ENCODE peak calls at places on chromosome 5, in four cellular contexts. O is tibial nerve, V is SJCRH30, K is mucosa of descending colon. C is an unnamed sample.

GRCh38 chr5:122699226-122699625 is 75.7 kb upstream of the SNX2 start:
- DNase-seq in V (no peak), O (no peak), K (no peak), C (no peak)

GRCh38 chr5:125412561-125413535 is 666.4 kb upstream of the ZNF608 start:
- DNase-seq in V (peak; percentile 89), O (peak; percentile 15), K (peak; percentile 76), C (peak; percentile 94)

GRCh38 chr5:92644271-92644886 is 936.6 kb downstream of the NR2F1-AS1 start:
- DNase-seq in K (no peak), V (peak; percentile 10), O (no peak), C (no peak)

GRCh38 chr5:18270635-18271338 is 636.5 kb downstream of the TAF11L14 start:
- DNase-seq in K (no peak), O (no peak), V (peak; percentile 11), C (no peak)

GRCh38 chr5:178327931-178328711 is 95.5 kb upstream of the PHYKPL start:
- DNase-seq in K (no peak), V (no peak), O (no peak), C (no peak)

GRCh38 chr5:153476767-153477166 is 13.7 kb upstream of the GRIA1 start:
- DNase-seq in O (no peak), K (no peak), V (no peak), C (no peak)

GRCh38 chr5:157245477-157245876 is 20.4 kb upstream of the CYFIP2 start:
- DNase-seq in O (no peak), K (no peak), V (no peak), C (no peak)

GRCh38 chr5:168916852-168917251 is 337.7 kb upstream of the PANK3 start:
- DNase-seq in O (no peak), V (no peak), K (no peak), C (no peak)

GRCh38 chr5:143698534-143698933 is 113.4 kb upstream of the HMHB1 start:
- DNase-seq in V (no peak), O (no peak), K (no peak), C (no peak)

GRCh38 chr5:180990086-180990888 is 1.6 kb downstream of the BTNL3 start:
- DNase-seq in O (no peak), K (no peak), V (no peak), C (no peak)

GRCh38 chr5:37840036-37840909 is at the start of gene GDNF:
- DNase-seq in O (no peak), K (peak; percentile 32), V (peak; percentile 90), C (peak; percentile 75)

GRCh38 chr5:115372121-115372520 is 75.7 kb upstream of the CCDC112 start:
- DNase-seq in K (no peak), O (no peak), V (no peak), C (no peak)

GRCh38 chr5:1011741-1012315 is 3.2 kb downstream of the NKD2 start:
- DNase-seq in V (no peak), K (no peak), O (no peak), C (peak; percentile 20)

GRCh38 chr5:128121679-128122078 is 38.1 kb downstream of the SLC12A2 start:
- DNase-seq in K (peak; percentile 79), O (no peak), V (no peak), C (no peak)

GRCh38 chr5:96809898-96810297 is 2.2 kb upstream of the ERAP1 start:
- DNase-seq in O (no peak), K (no peak), V (no peak), C (no peak)

GRCh38 chr5:65823174-65823573 is 101.2 kb downstream of the NLN start:
- DNase-seq in K (no peak), V (no peak), O (no peak), C (no peak)

GRCh38 chr5:77224672-77225355 is 14.3 kb downstream of the PDE8B start:
- DNase-seq in K (no peak), V (peak; percentile 23), O (no peak), C (no peak)

GRCh38 chr5:116438979-116439554 is 135.6 kb downstream of the SEMA6A start:
- DNase-seq in O (no peak), K (no peak), V (peak; percentile 30), C (no peak)

GRCh38 chr5:83877911-83878706 is 157.5 kb upstream of the HAPLN1 start:
- DNase-seq in O (no peak), V (no peak), K (no peak), C (no peak)

GRCh38 chr5:75473463-75473862 is 38.0 kb downstream of the CERT1 start:
- DNase-seq in V (no peak), K (no peak), O (no peak), C (no peak)

GRCh38 chr5:62731011-62731410 is 152.4 kb downstream of the LRRC70 start:
- DNase-seq in O (no peak), V (no peak), K (no peak), C (no peak)

GRCh38 chr5:143279698-143280097 is 123.8 kb downstream of the NR3C1 start:
- DNase-seq in K (no peak), V (no peak), O (no peak), C (no peak)

GRCh38 chr5:178090856-178091255 is 22.5 kb upstream of the N4BP3 start:
- DNase-seq in V (no peak), K (no peak), O (no peak), C (no peak)

GRCh38 chr5:145295236-145295635 is 539.9 kb downstream of the PRELID2 start:
- DNase-seq in V (no peak), K (no peak), O (no peak), C (no peak)

GRCh38 chr5:58066557-58066956 is 393.3 kb downstream of the PLK2 start:
- DNase-seq in V (no peak), O (no peak), K (no peak), C (no peak)

GRCh38 chr5:81163641-81164040 is 69.5 kb upstream of the CKMT2 start:
- DNase-seq in K (no peak), O (no peak), V (no peak), C (no peak)

GRCh38 chr5:154477382-154478223 is 424 bp downstream of the HAND1 start:
- DNase-seq in K (no peak), V (no peak), O (no peak), C (peak; percentile 35)

GRCh38 chr5:95709967-95710650 is 21.0 kb upstream of the RHOBTB3 start:
- DNase-seq in V (peak; percentile 79), K (no peak), O (no peak), C (peak; percentile 29)

GRCh38 chr5:170681013-170681433 is 102.5 kb upstream of the GABRP start:
- DNase-seq in K (peak; percentile 6), O (no peak), V (no peak), C (peak; percentile 17)

GRCh38 chr5:98519530-98519929 is 253.9 kb upstream of the RGMB start:
- DNase-seq in V (no peak), O (no peak), K (no peak), C (no peak)

GRCh38 chr5:82849885-82850284 is 227.3 kb downstream of the TMEM167A start:
- DNase-seq in V (no peak), O (no peak), K (no peak), C (no peak)

GRCh38 chr5:39780341-39780740 is 355.6 kb upstream of the DAB2 start:
- DNase-seq in V (no peak), K (no peak), O (no peak), C (no peak)

GRCh38 chr5:180648658-180649296 is 623 bp downstream of the FLT4 start:
- DNase-seq in O (no peak), V (no peak), K (no peak), C (no peak)

GRCh38 chr5:163846512-163846911 is 341.1 kb downstream of the MAT2B start:
- DNase-seq in O (no peak), V (no peak), K (no peak), C (no peak)

GRCh38 chr5:101102506-101102905 is 199.4 kb upstream of the ST8SIA4 start:
- DNase-seq in O (no peak), V (no peak), K (no peak), C (no peak)

GRCh38 chr5:177366528-177367322 is 9.0 kb downstream of the RGS14 start:
- DNase-seq in K (peak; percentile 87), O (peak; percentile 70), V (peak; percentile 90), C (peak; percentile 96)

GRCh38 chr5:67578011-67578410 is 381.4 kb upstream of the CD180 start:
- DNase-seq in O (no peak), V (no peak), K (no peak), C (no peak)

GRCh38 chr5:10595305-10595677 is 31.4 kb downstream of the ANKRD33B start:
- DNase-seq in O (no peak), V (peak; percentile 48), K (no peak), C (no peak)
- H3K4me1 ChIP-seq in O (no peaks in the 10 kb centered on the region), V (peaks cover 10% of the 10 kb centered on the region), K (no peaks in the 10 kb centered on the region), C (peaks cover 5% of the 10 kb centered on the region)

DNA sequence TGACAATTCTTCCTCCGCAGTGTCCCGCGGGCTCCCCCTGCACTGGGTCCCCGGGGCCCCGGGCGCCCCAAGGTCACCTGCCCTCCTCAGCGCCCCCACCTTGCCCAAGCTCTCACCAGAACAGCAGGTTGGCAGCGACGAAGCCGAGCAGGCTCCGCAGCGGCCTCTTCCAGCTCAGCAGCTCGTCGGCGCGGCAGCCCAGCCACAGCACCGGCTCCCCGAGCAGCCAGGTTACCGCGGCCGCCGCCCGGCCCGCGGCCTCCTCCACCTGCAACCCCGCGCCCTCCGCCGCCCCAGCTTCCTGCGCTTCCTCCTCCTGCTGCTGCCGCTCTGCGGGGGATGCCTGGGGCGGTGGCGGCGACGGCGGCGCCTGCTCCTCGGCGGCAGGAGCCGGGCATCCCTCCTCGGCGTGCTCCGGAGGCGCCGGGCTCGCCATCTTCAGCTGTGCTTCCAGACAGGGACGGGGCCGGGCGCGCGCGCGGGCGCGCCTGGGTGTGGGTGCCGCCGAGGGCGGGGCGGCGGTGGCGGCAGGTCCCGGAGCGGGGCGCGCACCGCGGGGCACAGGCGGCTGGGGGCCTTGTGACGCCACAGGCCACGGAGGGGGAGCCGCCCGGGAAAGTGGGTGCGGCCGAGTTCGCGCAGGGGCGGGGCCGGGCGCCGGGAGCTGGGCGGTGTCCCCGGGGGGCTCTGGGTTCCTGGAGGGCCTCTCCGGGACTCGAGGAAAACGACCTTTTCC is at the start of gene RETREG1:
- DNase-seq in V (peak; percentile 37), O (peak; percentile 51), K (peak; percentile 81), C (peak; percentile 71)
- H3K4me1 ChIP-seq in V (no peaks in the 10 kb centered on the region), O (no peaks in the 10 kb centered on the region), K (peaks cover 11% of the 10 kb centered on the region), C (no peaks in the 10 kb centered on the region)

DNA sequence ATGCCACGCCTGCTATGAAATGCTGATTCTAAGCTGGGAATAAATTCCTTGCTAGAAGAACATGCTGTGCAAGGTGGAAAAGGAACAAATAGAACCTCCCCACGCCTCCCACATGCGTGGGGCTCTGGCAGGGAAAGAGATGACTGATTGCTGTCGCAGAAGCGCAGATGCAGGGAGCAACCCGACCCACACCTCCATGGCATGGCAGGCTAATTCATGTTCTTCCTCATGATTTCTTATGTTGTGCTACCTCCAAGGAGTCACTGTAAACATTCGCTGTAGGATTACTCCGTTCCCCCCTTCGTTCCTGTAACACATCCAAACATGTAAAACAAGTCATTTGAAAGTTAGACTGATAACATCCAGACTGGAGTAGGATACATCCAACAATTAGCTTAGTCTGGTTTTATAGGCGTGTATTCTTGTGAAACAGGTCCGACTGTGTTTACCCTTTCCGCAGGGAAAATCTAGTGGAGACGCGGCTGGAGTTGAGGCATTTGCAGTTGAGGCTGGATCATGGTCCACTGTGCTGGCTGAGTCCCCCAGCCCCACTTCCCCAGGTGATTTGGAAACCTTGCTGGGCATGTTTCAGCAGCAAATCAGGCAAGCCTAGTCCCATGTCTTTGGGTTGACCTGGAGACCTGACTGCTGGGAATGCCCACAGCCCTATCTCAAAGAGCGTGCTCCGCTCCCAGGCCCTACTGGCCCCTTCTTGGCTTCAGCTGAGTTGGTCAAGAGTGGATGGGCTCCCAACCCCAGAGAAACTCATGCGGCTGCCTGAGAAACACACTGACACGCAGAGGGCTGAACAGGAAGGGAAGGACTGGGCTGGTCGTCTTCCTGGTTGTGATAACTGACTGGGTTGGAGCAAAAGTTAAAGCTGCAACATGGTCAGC is 24.8 kb upstream of the ANKRD33B start:
- DNase-seq in K (no peak), O (no peak), V (no peak), C (no peak)
- H3K4me1 ChIP-seq in K (no peaks in the 10 kb centered on the region), O (no peaks in the 10 kb centered on the region), V (no peaks in the 10 kb centered on the region), C (peaks cover 11% of the 10 kb centered on the region)

GRCh38 chr5:54525226-54525625 is 7.7 kb downstream of the SNX18 start:
- DNase-seq in O (no peak), V (no peak), K (no peak), C (no peak)
- H3K4me1 ChIP-seq in O (no peaks in the 10 kb centered on the region), V (no peaks in the 10 kb centered on the region), K (peaks cover 22% of the 10 kb centered on the region), C (peaks cover 16% of the 10 kb centered on the region)

C was measured in BE2C.